ENCODE peak calls at places on chromosomes 3 and 15, in eight cellular contexts. I, D, O, J, L, Y, Q and M are unnamed samples.

GRCh38 chr3:159640220-159640619 is 348.4 kb upstream of the IL12A start:
- DNase-seq in I (no peak), D (no peak), O (no peak), J (no peak), L (no peak), Y (no peak), Q (no peak), M (no peak)

GRCh38 chr3:41598804-41599481 is 363.0 kb downstream of the ULK4 start:
- DNase-seq in I (no peak), D (no peak), O (no peak), J (no peak), L (no peak), Y (no peak), Q (no peak), M (no peak)

GRCh38 chr15:34039506-34040123 is 611 bp upstream of the AVEN start:
- DNase-seq in I (no peak), D (no peak), O (no peak), J (no peak), L (no peak), Y (no peak), Q (no peak), M (peak)

GRCh38 chr3:58659051-58659675 is 7.4 kb downstream of the FAM3D start:
- DNase-seq in I (peak), D (peak), O (peak), J (no peak), L (peak), Y (no peak), Q (peak), M (no peak)

GRCh38 chr15:35139822-35140221 is 54.7 kb upstream of the NANOGP8 start:
- DNase-seq in I (no peak), D (no peak), O (no peak), J (no peak), L (no peak), Y (no peak), Q (no peak), M (no peak)

GRCh38 chr15:35912196-35912595 is 366.2 kb upstream of the DPH6 start:
- DNase-seq in I (no peak), D (no peak), O (no peak), J (no peak), L (no peak), Y (no peak), Q (no peak), M (peak)

GRCh38 chr3:150412599-150413069 is 4.5 kb downstream of the TSC22D2 start:
- DNase-seq in I (peak), D (no peak), O (peak), J (no peak), L (no peak), Y (no peak), Q (no peak), M (peak)

GRCh38 chr3:132382688-132383194 is 34.6 kb upstream of the DNAJC13 start:
- DNase-seq in I (no peak), D (no peak), O (peak), J (no peak), L (no peak), Y (no peak), Q (no peak), M (no peak)

GRCh38 chr3:140500473-140500872 is 177.4 kb upstream of the TRIM42 start:
- DNase-seq in I (no peak), D (no peak), O (no peak), J (no peak), L (no peak), Y (no peak), Q (no peak), M (no peak)

GRCh38 chr3:18643290-18643689 is 218.2 kb upstream of the SATB1 start:
- DNase-seq in I (no peak), D (no peak), O (no peak), J (no peak), L (no peak), Y (no peak), Q (no peak), M (no peak)

GRCh38 chr3:52245322-52246263 is at the start of gene PPM1M:
- DNase-seq in I (no peak), D (no peak), O (no peak), J (peak), L (no peak), Y (no peak), Q (peak), M (peak)

GRCh38 chr3:170523248-170523647 is 62.6 kb downstream of the SLC7A14 start:
- DNase-seq in I (no peak), D (no peak), O (no peak), J (no peak), L (no peak), Y (no peak), Q (no peak), M (no peak)

GRCh38 chr15:89494941-89495637 is 1.3 kb downstream of the RHCG start:
- DNase-seq in I (no peak), D (no peak), O (no peak), J (no peak), L (no peak), Y (no peak), Q (peak), M (peak)

GRCh38 chr3:146739203-146739671 is 134.1 kb upstream of the PLSCR5 start:
- DNase-seq in I (no peak), D (no peak), O (no peak), J (no peak), L (no peak), Y (no peak), Q (no peak), M (no peak)

GRCh38 chr3:14907043-14907966 is 40.1 kb upstream of the NR2C2 start:
- DNase-seq in I (no peak), D (no peak), O (no peak), J (no peak), L (no peak), Y (no peak), Q (no peak), M (no peak)

GRCh38 chr15:90904746-90905145 is 1.6 kb downstream of the MAN2A2 start:
- DNase-seq in I (no peak), D (no peak), O (no peak), J (no peak), L (no peak), Y (no peak), Q (no peak), M (no peak)

GRCh38 chr3:49616491-49616941 is 57.6 kb upstream of the APEH start:
- DNase-seq in I (no peak), D (no peak), O (no peak), J (no peak), L (no peak), Y (no peak), Q (no peak), M (no peak)

GRCh38 chr3:120147072-120147871 is 53.0 kb upstream of the GSK3B start:
- DNase-seq in I (peak), D (no peak), O (peak), J (no peak), L (no peak), Y (peak), Q (no peak), M (peak)

GRCh38 chr3:12750223-12750622 is 8.8 kb downstream of the TMEM40 start:
- DNase-seq in I (peak), D (no peak), O (peak), J (peak), L (peak), Y (no peak), Q (peak), M (no peak)

GRCh38 chr3:96994995-96995394 is 180.6 kb downstream of the EPHA6 start:
- DNase-seq in I (no peak), D (no peak), O (no peak), J (no peak), L (no peak), Y (no peak), Q (no peak), M (no peak)

GRCh38 chr3:10729439-10729838 is 86.6 kb upstream of the SLC6A11 start:
- DNase-seq in I (no peak), D (no peak), O (no peak), J (no peak), L (no peak), Y (no peak), Q (no peak), M (no peak)

GRCh38 chr3:38545983-38546382 is 49.8 kb downstream of the EXOG start:
- DNase-seq in I (no peak), D (no peak), O (no peak), J (no peak), L (no peak), Y (no peak), Q (no peak), M (no peak)

GRCh38 chr15:57552678-57553334 is 38.9 kb upstream of the MYZAP start:
- DNase-seq in I (no peak), D (no peak), O (no peak), J (no peak), L (no peak), Y (no peak), Q (no peak), M (no peak)

GRCh38 chr3:31508452-31509146 is 24.1 kb upstream of the STT3B start:
- DNase-seq in I (no peak), D (no peak), O (no peak), J (no peak), L (no peak), Y (no peak), Q (no peak), M (no peak)

GRCh38 chr3:15409239-15409638 is 18.1 kb downstream of the METTL6 start:
- DNase-seq in I (no peak), D (no peak), O (no peak), J (no peak), L (no peak), Y (no peak), Q (no peak), M (no peak)

GRCh38 chr3:42657675-42658074 is 4.2 kb downstream of the ZBTB47 start:
- DNase-seq in I (no peak), D (no peak), O (no peak), J (no peak), L (no peak), Y (no peak), Q (no peak), M (no peak)

GRCh38 chr15:73932381-73933191 is 6.3 kb downstream of the LOXL1 start:
- DNase-seq in I (no peak), D (no peak), O (no peak), J (no peak), L (no peak), Y (no peak), Q (peak), M (no peak)

GRCh38 chr15:73936181-73936580 is 9.9 kb downstream of the LOXL1 start:
- DNase-seq in I (no peak), D (no peak), O (no peak), J (no peak), L (no peak), Y (no peak), Q (no peak), M (no peak)

GRCh38 chr15:73936588-73937312 is 10.5 kb downstream of the LOXL1 start:
- DNase-seq in I (no peak), D (no peak), O (no peak), J (no peak), L (no peak), Y (no peak), Q (no peak), M (no peak)

GRCh38 chr15:73935547-73935946 is 9.3 kb downstream of the LOXL1 start:
- DNase-seq in I (no peak), D (no peak), O (no peak), J (no peak), L (no peak), Y (no peak), Q (no peak), M (no peak)

DNA sequence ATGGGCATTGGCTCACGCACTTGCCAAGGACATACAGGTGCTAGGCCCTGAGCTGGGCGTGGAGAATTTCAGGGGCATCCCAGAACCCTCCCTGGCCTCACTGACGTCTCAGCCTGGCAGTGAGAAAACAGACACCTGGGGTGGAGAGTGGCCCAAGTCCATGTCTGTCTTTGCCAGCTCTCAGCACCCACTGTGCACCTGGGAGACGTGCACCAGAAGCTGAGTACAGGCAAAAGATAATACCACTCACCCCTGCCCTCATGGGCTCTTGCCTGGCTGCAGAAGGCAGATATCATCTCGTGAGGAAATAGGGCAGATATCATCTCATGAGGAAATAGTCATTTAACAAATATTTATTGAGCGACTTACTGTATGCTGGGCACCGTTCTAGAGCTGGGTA is 8.0 kb downstream of the LOXL1 start:
- DNase-seq in I (no peak), D (no peak), O (no peak), J (no peak), L (no peak), Y (no peak), Q (no peak), M (no peak)
- TF ChIP-seq POLR2A in I (no peak), D (no peak), O (no peak), J (no peak), L (no peak), Y (no peak), Q (no peak), M (no peak)

GRCh38 chr3:184335661-184336483 is 1.5 kb upstream of the FAM131A start:
- DNase-seq in I (peak), D (peak), O (peak), J (peak), L (peak), Y (peak), Q (peak), M (peak)
- TF ChIP-seq POLR2A in I (peak), D (peak), O (peak), J (peak), L (no peak), Y (no peak), Q (peak), M (peak)

DNA sequence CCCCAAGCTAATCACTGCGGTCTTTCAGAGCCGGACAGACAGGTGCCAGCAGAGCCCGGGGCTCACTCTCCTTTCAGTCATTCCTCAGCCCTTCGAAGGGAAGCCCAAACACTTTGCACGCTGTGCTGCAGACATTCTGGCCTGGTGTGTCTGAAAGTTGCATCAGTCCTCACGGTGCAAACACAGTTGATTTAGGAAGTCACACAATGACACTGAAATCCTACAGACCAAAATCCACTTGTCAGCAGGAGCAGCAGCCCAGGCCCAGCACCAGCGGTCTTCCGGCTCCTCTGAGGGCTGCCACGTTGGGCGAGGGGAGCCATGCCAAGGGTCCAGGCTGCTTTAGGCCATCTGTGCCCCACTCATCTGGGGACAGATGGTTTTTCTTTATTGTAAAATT is 61.6 kb downstream of the RGMA start:
- DNase-seq in I (no peak), D (no peak), O (no peak), J (no peak), L (no peak), Y (no peak), Q (peak), M (peak)
- TF ChIP-seq POLR2A in I (no peak), D (no peak), O (peak), J (no peak), L (no peak), Y (no peak), Q (no peak), M (no peak)

GRCh38 chr15:59159210-59159609 is 47.4 kb upstream of the LDHAL6B start:
- DNase-seq in I (no peak), D (no peak), O (no peak), J (no peak), L (no peak), Y (no peak), Q (no peak), M (no peak)
- TF ChIP-seq POLR2A in I (no peak), D (no peak), O (no peak), J (no peak), L (no peak), Y (no peak), Q (no peak), M (no peak)